ENCODE peak calls at places on chromosomes 4 and X, in nine cellular contexts. One of them, this sample, is unnamed.

GRCh38 chrX:27162496-27162895 is 300.6 kb downstream of the PPP4R3C start:
- DNase-seq in iris pigment epithelial cell: no peak
- DNase-seq in LoVo: no peak
- DNase-seq in glutamatergic neuron: no peak
- DNase-seq in fibroblast of the aortic adventitia: no peak
- DNase-seq in neural progenitor cell: no peak
- DNase-seq in amniotic stem cell: no peak
- DNase-seq in fibroblast of gingiva: no peak
- DNase-seq in NCI-H1417: no peak
- DNase-seq in this sample: no peak

GRCh38 chr4:176762661-176763308 is 29.9 kb downstream of the VEGFC start:
- DNase-seq in iris pigment epithelial cell: no peak
- DNase-seq in LoVo: no peak
- DNase-seq in glutamatergic neuron: no peak
- DNase-seq in fibroblast of the aortic adventitia: no peak
- DNase-seq in neural progenitor cell: no peak
- DNase-seq in amniotic stem cell: no peak
- DNase-seq in fibroblast of gingiva: no peak
- DNase-seq in NCI-H1417: no peak
- DNase-seq in this sample: no peak

GRCh38 chr4:54971474-54971950 is 153.9 kb downstream of the KDR start:
- DNase-seq in iris pigment epithelial cell: peak
- DNase-seq in LoVo: peak
- DNase-seq in glutamatergic neuron: no peak
- DNase-seq in fibroblast of the aortic adventitia: peak
- DNase-seq in neural progenitor cell: peak
- DNase-seq in amniotic stem cell: peak
- DNase-seq in fibroblast of gingiva: peak
- DNase-seq in NCI-H1417: peak
- DNase-seq in this sample: peak

GRCh38 chrX:40108084-40108958 is 10.6 kb upstream of the BCOR start:
- DNase-seq in iris pigment epithelial cell: peak
- DNase-seq in LoVo: peak
- DNase-seq in glutamatergic neuron: peak
- DNase-seq in fibroblast of the aortic adventitia: peak
- DNase-seq in neural progenitor cell: peak
- DNase-seq in amniotic stem cell: no peak
- DNase-seq in fibroblast of gingiva: no peak
- DNase-seq in NCI-H1417: no peak
- DNase-seq in this sample: no peak

GRCh38 chrX:37753384-37753783 is 26.5 kb upstream of the CYBB start:
- DNase-seq in iris pigment epithelial cell: no peak
- DNase-seq in LoVo: no peak
- DNase-seq in glutamatergic neuron: no peak
- DNase-seq in fibroblast of the aortic adventitia: no peak
- DNase-seq in neural progenitor cell: no peak
- DNase-seq in amniotic stem cell: no peak
- DNase-seq in fibroblast of gingiva: no peak
- DNase-seq in NCI-H1417: no peak
- DNase-seq in this sample: no peak

GRCh38 chr4:140090215-140090731 is 63.7 kb downstream of the MAML3 start:
- DNase-seq in iris pigment epithelial cell: peak
- DNase-seq in LoVo: peak
- DNase-seq in glutamatergic neuron: no peak
- DNase-seq in fibroblast of the aortic adventitia: no peak
- DNase-seq in neural progenitor cell: no peak
- DNase-seq in amniotic stem cell: no peak
- DNase-seq in fibroblast of gingiva: no peak
- DNase-seq in NCI-H1417: no peak
- DNase-seq in this sample: no peak

GRCh38 chr4:177494791-177495190 is 52.6 kb upstream of the AGA start:
- DNase-seq in iris pigment epithelial cell: no peak
- DNase-seq in LoVo: no peak
- DNase-seq in glutamatergic neuron: no peak
- DNase-seq in fibroblast of the aortic adventitia: no peak
- DNase-seq in neural progenitor cell: no peak
- DNase-seq in amniotic stem cell: no peak
- DNase-seq in fibroblast of gingiva: no peak
- DNase-seq in NCI-H1417: no peak
- DNase-seq in this sample: no peak

GRCh38 chrX:83529950-83530349 is 21.9 kb downstream of the POU3F4 start:
- DNase-seq in iris pigment epithelial cell: no peak
- DNase-seq in LoVo: no peak
- DNase-seq in glutamatergic neuron: no peak
- DNase-seq in fibroblast of the aortic adventitia: no peak
- DNase-seq in neural progenitor cell: no peak
- DNase-seq in amniotic stem cell: no peak
- DNase-seq in fibroblast of gingiva: no peak
- DNase-seq in NCI-H1417: no peak
- DNase-seq in this sample: no peak

GRCh38 chr4:105196523-105197145 is 50.0 kb downstream of the TET2 start:
- DNase-seq in iris pigment epithelial cell: peak
- DNase-seq in LoVo: no peak
- DNase-seq in glutamatergic neuron: no peak
- DNase-seq in fibroblast of the aortic adventitia: no peak
- DNase-seq in neural progenitor cell: no peak
- DNase-seq in amniotic stem cell: no peak
- DNase-seq in fibroblast of gingiva: peak
- DNase-seq in NCI-H1417: peak
- DNase-seq in this sample: no peak

GRCh38 chrX:108165349-108166111 is 74.0 kb downstream of the ATG4A start:
- DNase-seq in iris pigment epithelial cell: peak
- DNase-seq in LoVo: no peak
- DNase-seq in glutamatergic neuron: peak
- DNase-seq in fibroblast of the aortic adventitia: peak
- DNase-seq in neural progenitor cell: peak
- DNase-seq in amniotic stem cell: no peak
- DNase-seq in fibroblast of gingiva: peak
- DNase-seq in NCI-H1417: no peak
- DNase-seq in this sample: peak

GRCh38 chr4:15771419-15772058 is 6.6 kb upstream of the CD38 start:
- DNase-seq in iris pigment epithelial cell: no peak
- DNase-seq in LoVo: no peak
- DNase-seq in glutamatergic neuron: no peak
- DNase-seq in fibroblast of the aortic adventitia: no peak
- DNase-seq in neural progenitor cell: no peak
- DNase-seq in amniotic stem cell: no peak
- DNase-seq in fibroblast of gingiva: no peak
- DNase-seq in NCI-H1417: no peak
- DNase-seq in this sample: peak

GRCh38 chr4:4801013-4801412 is 58.5 kb upstream of the MSX1 start:
- DNase-seq in iris pigment epithelial cell: peak
- DNase-seq in LoVo: no peak
- DNase-seq in glutamatergic neuron: no peak
- DNase-seq in fibroblast of the aortic adventitia: peak
- DNase-seq in neural progenitor cell: no peak
- DNase-seq in amniotic stem cell: no peak
- DNase-seq in fibroblast of gingiva: no peak
- DNase-seq in NCI-H1417: no peak
- DNase-seq in this sample: no peak

GRCh38 chr4:152038238-152038637 is 277.4 kb upstream of the GATB start:
- DNase-seq in iris pigment epithelial cell: peak
- DNase-seq in LoVo: no peak
- DNase-seq in glutamatergic neuron: no peak
- DNase-seq in fibroblast of the aortic adventitia: peak
- DNase-seq in neural progenitor cell: no peak
- DNase-seq in amniotic stem cell: no peak
- DNase-seq in fibroblast of gingiva: no peak
- DNase-seq in NCI-H1417: no peak
- DNase-seq in this sample: no peak

GRCh38 chrX:15515931-15516330 is 15.3 kb downstream of the BMX start:
- DNase-seq in iris pigment epithelial cell: no peak
- DNase-seq in LoVo: no peak
- DNase-seq in glutamatergic neuron: no peak
- DNase-seq in fibroblast of the aortic adventitia: no peak
- DNase-seq in neural progenitor cell: no peak
- DNase-seq in amniotic stem cell: no peak
- DNase-seq in fibroblast of gingiva: no peak
- DNase-seq in NCI-H1417: no peak
- DNase-seq in this sample: no peak

GRCh38 chr4:972651-973424 is 531 bp downstream of the DGKQ start:
- DNase-seq in iris pigment epithelial cell: peak
- DNase-seq in LoVo: peak
- DNase-seq in glutamatergic neuron: no peak
- DNase-seq in fibroblast of the aortic adventitia: peak
- DNase-seq in neural progenitor cell: peak
- DNase-seq in amniotic stem cell: no peak
- DNase-seq in fibroblast of gingiva: no peak
- DNase-seq in NCI-H1417: peak
- DNase-seq in this sample: no peak

GRCh38 chr4:85784947-85785346 is 310.0 kb downstream of the ARHGAP24 start:
- DNase-seq in iris pigment epithelial cell: no peak
- DNase-seq in LoVo: no peak
- DNase-seq in glutamatergic neuron: no peak
- DNase-seq in fibroblast of the aortic adventitia: no peak
- DNase-seq in neural progenitor cell: no peak
- DNase-seq in amniotic stem cell: no peak
- DNase-seq in fibroblast of gingiva: no peak
- DNase-seq in NCI-H1417: no peak
- DNase-seq in this sample: no peak

GRCh38 chrX:12076046-12076445 is 62.2 kb upstream of the FRMPD4 start:
- DNase-seq in iris pigment epithelial cell: peak
- DNase-seq in LoVo: no peak
- DNase-seq in glutamatergic neuron: no peak
- DNase-seq in fibroblast of the aortic adventitia: peak
- DNase-seq in neural progenitor cell: no peak
- DNase-seq in amniotic stem cell: no peak
- DNase-seq in fibroblast of gingiva: no peak
- DNase-seq in NCI-H1417: no peak
- DNase-seq in this sample: no peak

GRCh38 chr4:7328913-7329638 is 105.7 kb downstream of the PSAPL1 start:
- DNase-seq in iris pigment epithelial cell: peak
- DNase-seq in LoVo: peak
- DNase-seq in glutamatergic neuron: no peak
- DNase-seq in fibroblast of the aortic adventitia: peak
- DNase-seq in neural progenitor cell: no peak
- DNase-seq in amniotic stem cell: peak
- DNase-seq in fibroblast of gingiva: peak
- DNase-seq in NCI-H1417: no peak
- DNase-seq in this sample: no peak

GRCh38 chr4:1449833-1450741 is 43.8 kb upstream of the NKX1-1 start:
- DNase-seq in iris pigment epithelial cell: no peak
- DNase-seq in LoVo: no peak
- DNase-seq in glutamatergic neuron: no peak
- DNase-seq in fibroblast of the aortic adventitia: no peak
- DNase-seq in neural progenitor cell: no peak
- DNase-seq in amniotic stem cell: no peak
- DNase-seq in fibroblast of gingiva: no peak
- DNase-seq in NCI-H1417: no peak
- DNase-seq in this sample: no peak

GRCh38 chrX:110086162-110086915 is 83.4 kb downstream of the TMEM164 start:
- DNase-seq in iris pigment epithelial cell: peak
- DNase-seq in LoVo: no peak
- DNase-seq in glutamatergic neuron: no peak
- DNase-seq in fibroblast of the aortic adventitia: peak
- DNase-seq in neural progenitor cell: no peak
- DNase-seq in amniotic stem cell: no peak
- DNase-seq in fibroblast of gingiva: peak
- DNase-seq in NCI-H1417: no peak
- DNase-seq in this sample: no peak

GRCh38 chrX:130592204-130592603 is 190.4 kb downstream of the RBMX2 start:
- DNase-seq in iris pigment epithelial cell: no peak
- DNase-seq in LoVo: no peak
- DNase-seq in glutamatergic neuron: no peak
- DNase-seq in fibroblast of the aortic adventitia: no peak
- DNase-seq in neural progenitor cell: no peak
- DNase-seq in amniotic stem cell: no peak
- DNase-seq in fibroblast of gingiva: no peak
- DNase-seq in NCI-H1417: no peak
- DNase-seq in this sample: no peak

GRCh38 chr4:37737456-37737855 is 51.3 kb upstream of the RELL1 start:
- DNase-seq in iris pigment epithelial cell: peak
- DNase-seq in LoVo: no peak
- DNase-seq in glutamatergic neuron: no peak
- DNase-seq in fibroblast of the aortic adventitia: peak
- DNase-seq in neural progenitor cell: no peak
- DNase-seq in amniotic stem cell: peak
- DNase-seq in fibroblast of gingiva: peak
- DNase-seq in NCI-H1417: no peak
- DNase-seq in this sample: no peak

GRCh38 chr4:23369331-23369730 is 520.5 kb downstream of the PPARGC1A start:
- DNase-seq in iris pigment epithelial cell: no peak
- DNase-seq in LoVo: no peak
- DNase-seq in glutamatergic neuron: no peak
- DNase-seq in fibroblast of the aortic adventitia: no peak
- DNase-seq in neural progenitor cell: peak
- DNase-seq in amniotic stem cell: no peak
- DNase-seq in fibroblast of gingiva: no peak
- DNase-seq in NCI-H1417: no peak
- DNase-seq in this sample: no peak

GRCh38 chr4:140130677-140131076 is 23.3 kb downstream of the MAML3 start:
- DNase-seq in iris pigment epithelial cell: peak
- DNase-seq in LoVo: peak
- DNase-seq in glutamatergic neuron: no peak
- DNase-seq in fibroblast of the aortic adventitia: peak
- DNase-seq in neural progenitor cell: no peak
- DNase-seq in amniotic stem cell: no peak
- DNase-seq in fibroblast of gingiva: peak
- DNase-seq in NCI-H1417: no peak
- DNase-seq in this sample: no peak

GRCh38 chrX:2497961-2498780 is 2.6 kb downstream of the DHRSX start:
- DNase-seq in iris pigment epithelial cell: peak
- DNase-seq in LoVo: peak
- DNase-seq in glutamatergic neuron: no peak
- DNase-seq in fibroblast of the aortic adventitia: peak
- DNase-seq in neural progenitor cell: no peak
- DNase-seq in amniotic stem cell: no peak
- DNase-seq in fibroblast of gingiva: peak
- DNase-seq in NCI-H1417: no peak
- DNase-seq in this sample: no peak

GRCh38 chrX:119757979-119758681 is at the start of gene SOWAHD:
- DNase-seq in iris pigment epithelial cell: no peak
- DNase-seq in LoVo: peak
- DNase-seq in glutamatergic neuron: peak
- DNase-seq in fibroblast of the aortic adventitia: no peak
- DNase-seq in neural progenitor cell: peak
- DNase-seq in amniotic stem cell: no peak
- DNase-seq in fibroblast of gingiva: peak
- DNase-seq in NCI-H1417: no peak
- DNase-seq in this sample: no peak

GRCh38 chr4:185470503-185471195 is 884 bp downstream of the CCDC110 start:
- DNase-seq in iris pigment epithelial cell: peak
- DNase-seq in LoVo: no peak
- DNase-seq in glutamatergic neuron: peak
- DNase-seq in fibroblast of the aortic adventitia: peak
- DNase-seq in neural progenitor cell: peak
- DNase-seq in amniotic stem cell: peak
- DNase-seq in fibroblast of gingiva: peak
- DNase-seq in NCI-H1417: peak
- DNase-seq in this sample: peak

GRCh38 chr4:16443504-16444088 is 217.3 kb upstream of the TAPT1 start:
- DNase-seq in iris pigment epithelial cell: peak
- DNase-seq in LoVo: peak
- DNase-seq in glutamatergic neuron: no peak
- DNase-seq in fibroblast of the aortic adventitia: peak
- DNase-seq in neural progenitor cell: peak
- DNase-seq in amniotic stem cell: peak
- DNase-seq in fibroblast of gingiva: peak
- DNase-seq in NCI-H1417: peak
- DNase-seq in this sample: peak

GRCh38 chr4:139227729-139228404 is 50.8 kb upstream of the ELF2 start:
- DNase-seq in iris pigment epithelial cell: no peak
- DNase-seq in LoVo: no peak
- DNase-seq in glutamatergic neuron: no peak
- DNase-seq in fibroblast of the aortic adventitia: no peak
- DNase-seq in neural progenitor cell: no peak
- DNase-seq in amniotic stem cell: no peak
- DNase-seq in fibroblast of gingiva: no peak
- DNase-seq in NCI-H1417: no peak
- DNase-seq in this sample: peak

GRCh38 chrX:20664774-20665173 is 398.1 kb upstream of the RPS6KA3 start:
- DNase-seq in iris pigment epithelial cell: no peak
- DNase-seq in LoVo: no peak
- DNase-seq in glutamatergic neuron: no peak
- DNase-seq in fibroblast of the aortic adventitia: no peak
- DNase-seq in neural progenitor cell: peak
- DNase-seq in amniotic stem cell: no peak
- DNase-seq in fibroblast of gingiva: no peak
- DNase-seq in NCI-H1417: peak
- DNase-seq in this sample: no peak

GRCh38 chrX:104195013-104195412 is 28.8 kb downstream of the FAM199X start:
- DNase-seq in iris pigment epithelial cell: peak
- DNase-seq in LoVo: no peak
- DNase-seq in glutamatergic neuron: no peak
- DNase-seq in fibroblast of the aortic adventitia: no peak
- DNase-seq in neural progenitor cell: no peak
- DNase-seq in amniotic stem cell: no peak
- DNase-seq in fibroblast of gingiva: no peak
- DNase-seq in NCI-H1417: no peak
- DNase-seq in this sample: no peak

This sample was measured in RPMI8226.